ENCODE peak calls at places on chromosome 21, in six cellular contexts. One of them, this sample, is unnamed.

GRCh38 chr21:34889287-34889536 is 159.9 kb downstream of the RUNX1 start:
- DNase-seq in sigmoid colon: peak
- DNase-seq in CD8-positive, alpha-beta T cell: no peak
- DNase-seq in PC-3: peak
- DNase-seq in psoas muscle: peak
- DNase-seq in cardiac muscle cell: peak
- DNase-seq in this sample: no peak

GRCh38 chr21:44925027-44925755 is 4.5 kb upstream of the ITGB2 start:
- DNase-seq in psoas muscle: no peak
- DNase-seq in CD8-positive, alpha-beta T cell: no peak
- DNase-seq in cardiac muscle cell: peak
- DNase-seq in sigmoid colon: no peak
- DNase-seq in PC-3: peak
- DNase-seq in this sample: no peak

GRCh38 chr21:17828223-17828622 is 9.1 kb upstream of the C21orf91 start:
- DNase-seq in PC-3: no peak
- DNase-seq in CD8-positive, alpha-beta T cell: no peak
- DNase-seq in sigmoid colon: no peak
- DNase-seq in psoas muscle: no peak
- DNase-seq in cardiac muscle cell: peak
- DNase-seq in this sample: no peak

GRCh38 chr21:46065215-46065992 is 32.5 kb upstream of the COL6A2 start:
- DNase-seq in sigmoid colon: peak
- DNase-seq in CD8-positive, alpha-beta T cell: no peak
- DNase-seq in cardiac muscle cell: peak
- DNase-seq in PC-3: peak
- DNase-seq in psoas muscle: peak
- DNase-seq in this sample: no peak

GRCh38 chr21:28904961-28905435 is 87.7 kb downstream of the LTN1 start:
- DNase-seq in CD8-positive, alpha-beta T cell: no peak
- DNase-seq in cardiac muscle cell: no peak
- DNase-seq in psoas muscle: no peak
- DNase-seq in sigmoid colon: no peak
- DNase-seq in PC-3: no peak
- DNase-seq in this sample: peak

GRCh38 chr21:28086861-28087581 is 905.7 kb downstream of the LTN1 start:
- DNase-seq in cardiac muscle cell: no peak
- DNase-seq in sigmoid colon: no peak
- DNase-seq in psoas muscle: no peak
- DNase-seq in CD8-positive, alpha-beta T cell: no peak
- DNase-seq in PC-3: no peak
- DNase-seq in this sample: no peak

GRCh38 chr21:37266515-37267221 is 466 bp downstream of the VPS26C start:
- DNase-seq in PC-3: peak
- DNase-seq in CD8-positive, alpha-beta T cell: no peak
- DNase-seq in sigmoid colon: peak
- DNase-seq in psoas muscle: peak
- DNase-seq in cardiac muscle cell: peak
- DNase-seq in this sample: peak

GRCh38 chr21:45970674-45971486 is 10.7 kb upstream of the COL6A1 start:
- DNase-seq in sigmoid colon: peak
- DNase-seq in psoas muscle: peak
- DNase-seq in cardiac muscle cell: peak
- DNase-seq in PC-3: peak
- DNase-seq in CD8-positive, alpha-beta T cell: peak
- DNase-seq in this sample: no peak

GRCh38 chr21:15943009-15943666 is 213.4 kb downstream of the USP25 start:
- DNase-seq in PC-3: peak
- DNase-seq in psoas muscle: no peak
- DNase-seq in sigmoid colon: no peak
- DNase-seq in CD8-positive, alpha-beta T cell: no peak
- DNase-seq in cardiac muscle cell: peak
- DNase-seq in this sample: no peak

GRCh38 chr21:36706951-36707762 is 8.2 kb downstream of the SIM2 start:
- DNase-seq in PC-3: no peak
- DNase-seq in psoas muscle: no peak
- DNase-seq in CD8-positive, alpha-beta T cell: no peak
- DNase-seq in cardiac muscle cell: peak
- DNase-seq in sigmoid colon: no peak
- DNase-seq in this sample: no peak

GRCh38 chr21:45004481-45005263 is 64.8 kb downstream of the SLX9 start:
- DNase-seq in PC-3: peak
- DNase-seq in psoas muscle: peak
- DNase-seq in cardiac muscle cell: no peak
- DNase-seq in CD8-positive, alpha-beta T cell: no peak
- DNase-seq in sigmoid colon: no peak
- DNase-seq in this sample: no peak

GRCh38 chr21:38277501-38278111 is 20.8 kb downstream of the KCNJ15 start:
- DNase-seq in psoas muscle: peak
- DNase-seq in PC-3: peak
- DNase-seq in cardiac muscle cell: peak
- DNase-seq in sigmoid colon: peak
- DNase-seq in CD8-positive, alpha-beta T cell: no peak
- DNase-seq in this sample: no peak

GRCh38 chr21:14403681-14404318 is 20.9 kb upstream of the HSPA13 start:
- DNase-seq in psoas muscle: no peak
- DNase-seq in CD8-positive, alpha-beta T cell: no peak
- DNase-seq in cardiac muscle cell: peak
- DNase-seq in PC-3: peak
- DNase-seq in sigmoid colon: no peak
- DNase-seq in this sample: peak

GRCh38 chr21:21232320-21232719 is 234.1 kb downstream of the NCAM2 start:
- DNase-seq in sigmoid colon: no peak
- DNase-seq in PC-3: peak
- DNase-seq in CD8-positive, alpha-beta T cell: no peak
- DNase-seq in psoas muscle: no peak
- DNase-seq in cardiac muscle cell: peak
- DNase-seq in this sample: peak

GRCh38 chr21:21230672-21231071 is 232.5 kb downstream of the NCAM2 start:
- DNase-seq in cardiac muscle cell: peak
- DNase-seq in psoas muscle: no peak
- DNase-seq in sigmoid colon: no peak
- DNase-seq in CD8-positive, alpha-beta T cell: no peak
- DNase-seq in PC-3: peak
- DNase-seq in this sample: no peak

GRCh38 chr21:21226472-21226871 is 228.3 kb downstream of the NCAM2 start:
- DNase-seq in psoas muscle: no peak
- DNase-seq in sigmoid colon: no peak
- DNase-seq in PC-3: no peak
- DNase-seq in CD8-positive, alpha-beta T cell: no peak
- DNase-seq in cardiac muscle cell: no peak
- DNase-seq in this sample: no peak
- H3K4me3 ChIP-seq in psoas muscle: no peak
- H3K4me3 ChIP-seq in sigmoid colon: no peak
- H3K4me3 ChIP-seq in PC-3: no peak
- H3K4me3 ChIP-seq in CD8-positive, alpha-beta T cell: no peak
- H3K4me3 ChIP-seq in cardiac muscle cell: no peak
- H3K4me3 ChIP-seq in this sample: no peak

DNA sequence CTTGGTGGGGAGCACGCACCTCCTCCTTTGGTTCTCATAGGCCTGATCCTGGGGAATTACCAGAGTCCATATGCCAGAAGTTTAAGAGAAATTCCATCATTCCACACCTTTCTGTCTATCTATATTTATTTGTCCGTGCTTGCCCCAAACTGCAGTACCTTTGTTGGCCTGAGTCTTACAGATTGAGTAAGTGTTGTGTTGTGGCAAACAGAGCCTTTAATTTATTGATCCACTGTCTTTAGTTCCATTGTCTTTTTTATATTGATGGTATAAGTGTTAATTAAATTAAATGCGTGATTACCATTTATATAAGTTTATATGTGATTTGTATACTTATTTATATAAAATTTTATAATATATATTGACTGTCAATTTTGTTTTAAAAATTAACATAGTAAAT is 4.9 kb downstream of the SH3BGR start:
- DNase-seq in cardiac muscle cell: no peak
- DNase-seq in PC-3: peak
- DNase-seq in psoas muscle: no peak
- DNase-seq in sigmoid colon: no peak
- DNase-seq in CD8-positive, alpha-beta T cell: no peak
- DNase-seq in this sample: no peak
- TF ChIP-seq CTCF in cardiac muscle cell: no peak
- TF ChIP-seq CTCF in PC-3: peak
- TF ChIP-seq CTCF in psoas muscle: peak
- TF ChIP-seq CTCF in sigmoid colon: no peak
- TF ChIP-seq CTCF in CD8-positive, alpha-beta T cell: no peak
- TF ChIP-seq CTCF in this sample: no peak

GRCh38 chr21:31977816-31978215 is 105.0 kb downstream of the HUNK start:
- DNase-seq in psoas muscle: no peak
- DNase-seq in sigmoid colon: no peak
- DNase-seq in CD8-positive, alpha-beta T cell: no peak
- DNase-seq in cardiac muscle cell: no peak
- DNase-seq in PC-3: no peak
- DNase-seq in this sample: no peak

GRCh38 chr21:31985398-31985797 is 112.6 kb downstream of the HUNK start:
- DNase-seq in PC-3: no peak
- DNase-seq in cardiac muscle cell: no peak
- DNase-seq in sigmoid colon: no peak
- DNase-seq in psoas muscle: no peak
- DNase-seq in CD8-positive, alpha-beta T cell: no peak
- DNase-seq in this sample: no peak

GRCh38 chr21:31986035-31986856 is 113.4 kb downstream of the HUNK start:
- DNase-seq in PC-3: no peak
- DNase-seq in CD8-positive, alpha-beta T cell: no peak
- DNase-seq in sigmoid colon: no peak
- DNase-seq in cardiac muscle cell: no peak
- DNase-seq in psoas muscle: no peak
- DNase-seq in this sample: no peak

GRCh38 chr21:31987696-31988095 is 114.9 kb downstream of the HUNK start:
- DNase-seq in PC-3: no peak
- DNase-seq in sigmoid colon: no peak
- DNase-seq in cardiac muscle cell: no peak
- DNase-seq in CD8-positive, alpha-beta T cell: no peak
- DNase-seq in psoas muscle: peak
- DNase-seq in this sample: no peak

GRCh38 chr21:31983120-31983519 is 110.3 kb downstream of the HUNK start:
- DNase-seq in cardiac muscle cell: no peak
- DNase-seq in psoas muscle: no peak
- DNase-seq in sigmoid colon: no peak
- DNase-seq in PC-3: no peak
- DNase-seq in CD8-positive, alpha-beta T cell: no peak
- DNase-seq in this sample: no peak
- H3K4me3 ChIP-seq in cardiac muscle cell: no peak
- H3K4me3 ChIP-seq in psoas muscle: no peak
- H3K4me3 ChIP-seq in sigmoid colon: no peak
- H3K4me3 ChIP-seq in PC-3: no peak
- H3K4me3 ChIP-seq in CD8-positive, alpha-beta T cell: no peak
- H3K4me3 ChIP-seq in this sample: no peak

GRCh38 chr21:42636535-42636914 is 16.9 kb upstream of the PDE9A start:
- DNase-seq in PC-3: peak
- DNase-seq in psoas muscle: no peak
- DNase-seq in sigmoid colon: no peak
- DNase-seq in cardiac muscle cell: peak
- DNase-seq in CD8-positive, alpha-beta T cell: no peak
- DNase-seq in this sample: no peak
- TF ChIP-seq CTCF in PC-3: no peak
- TF ChIP-seq CTCF in psoas muscle: no peak
- TF ChIP-seq CTCF in sigmoid colon: no peak
- TF ChIP-seq CTCF in cardiac muscle cell: no peak
- TF ChIP-seq CTCF in CD8-positive, alpha-beta T cell: no peak
- TF ChIP-seq CTCF in this sample: no peak